ENCODE peak calls at places on chromosomes 4 and X, in four cellular contexts. M, W, R and C are unnamed samples.

GRCh38 chrX:2638279-2638678 is 52.8 kb upstream of the CD99 start:
- DNase-seq in M (no peak), W (no peak), R (no peak), C (no peak)

GRCh38 chr4:187667095-187667494 is 328.5 kb upstream of the ZFP42 start:
- DNase-seq in R (no peak), M (no peak), W (no peak), C (no peak)

GRCh38 chr4:29213020-29213419 is 1507.1 kb upstream of the PCDH7 start:
- DNase-seq in M (no peak), R (no peak), W (no peak), C (no peak)

GRCh38 chr4:55615008-55615407 is 21.1 kb downstream of the NMU start:
- DNase-seq in M (no peak), W (no peak), R (no peak), C (no peak)

GRCh38 chrX:96650023-96650422 is 34.6 kb upstream of the DIAPH2 start:
- DNase-seq in M (no peak), R (no peak), W (no peak), C (no peak)

GRCh38 chrX:41275661-41276609 is 58.0 kb upstream of the DDX3X start:
- DNase-seq in R (peak), W (peak), M (peak), C (peak)

GRCh38 chrX:12947545-12948235 is 27.2 kb upstream of the TMSB4X start:
- DNase-seq in W (no peak), R (no peak), M (no peak), C (no peak)

GRCh38 chr4:7515390-7515902 is 80.7 kb upstream of the PSAPL1 start:
- DNase-seq in W (no peak), R (no peak), M (peak), C (no peak)

GRCh38 chrX:24619647-24620046 is 27.5 kb downstream of the PCYT1B start:
- DNase-seq in R (no peak), M (peak), W (no peak), C (no peak)

GRCh38 chr4:10889819-10890218 is 205.3 kb upstream of the CLNK start:
- DNase-seq in R (no peak), W (no peak), M (no peak), C (no peak)
- TF ChIP-seq CTCF in R (no peak), W (peak), M (no peak), C (no peak)

DNA sequence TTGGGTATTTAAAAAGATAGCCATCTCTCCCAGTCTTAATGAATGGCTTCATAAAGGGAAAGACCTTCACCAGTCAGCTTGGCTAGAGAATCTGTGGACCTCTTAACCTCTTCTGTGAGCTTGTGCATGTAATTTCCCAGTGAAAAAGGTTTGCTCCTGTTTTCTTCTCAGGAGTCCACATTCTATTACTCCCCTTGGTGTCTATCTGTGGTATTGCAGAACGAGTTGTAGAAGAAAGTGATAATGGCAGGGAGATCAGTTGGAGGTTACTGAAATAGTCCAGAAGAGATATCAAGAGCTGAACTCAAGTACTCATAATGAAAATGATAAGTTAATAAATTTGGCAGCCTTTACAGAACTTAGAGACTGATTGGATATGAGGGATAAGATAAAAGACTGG is 16.5 kb upstream of the VAMP7 start:
- DNase-seq in M (no peak), R (no peak), W (peak), C (no peak)
- TF ChIP-seq CTCF in M (peak), R (no peak), W (peak), C (no peak)

GRCh38 chr4:162865102-162865501 is 301.6 kb downstream of the NAF1 start:
- DNase-seq in M (no peak), W (no peak), R (no peak), C (no peak)
- TF ChIP-seq CTCF in M (no peak), W (peak), R (no peak), C (no peak)

GRCh38 chrX:110417128-110417527 is 58.5 kb downstream of the RTL9 start:
- DNase-seq in R (no peak), M (no peak), W (no peak), C (no peak)

GRCh38 chrX:110418857-110419249 is 60.2 kb downstream of the RTL9 start:
- DNase-seq in R (no peak), M (no peak), W (no peak), C (no peak)

GRCh38 chrX:110418220-110418856 is 59.7 kb downstream of the RTL9 start:
- DNase-seq in W (peak), R (peak), M (peak), C (no peak)

GRCh38 chrX:110421499-110422455 is 63.1 kb downstream of the RTL9 start:
- DNase-seq in R (no peak), M (no peak), W (no peak), C (no peak)

GRCh38 chrX:110420771-110421498 is 62.3 kb downstream of the RTL9 start:
- DNase-seq in M (no peak), R (no peak), W (no peak), C (no peak)
- TF ChIP-seq CTCF in M (peak), R (no peak), W (peak), C (no peak)